ENCODE peak calls at places on chromosomes 12 and 14, in nine cellular contexts. S, O, A, Y, H, W, I, Q and U are unnamed samples.
A peak's percentile ranks its signal among the peaks of the same experiment; 100 is the strongest.

GRCh38 chr12:18805516-18806248 is 67.8 kb downstream of the CAPZA3 start:
- DNase-seq in H (no peak), Q (no peak), W (no peak), A (no peak), I (no peak), S (no peak), O (no peak), Y (no peak), U (no peak)

GRCh38 chr14:92950773-92951172 is 27.8 kb downstream of the CHGA start:
- DNase-seq in Q (no peak), S (peak; percentile 24), A (no peak), I (no peak), W (no peak), H (no peak), Y (no peak), O (no peak), U (no peak)

GRCh38 chr12:49998453-49998852 is 25.7 kb downstream of the AQP6 start:
- DNase-seq in S (no peak), Y (no peak), Q (no peak), A (no peak), I (no peak), W (no peak), H (no peak), O (no peak), U (no peak)

GRCh38 chr12:49644620-49644994 is 21.2 kb downstream of the PRPF40B start:
- DNase-seq in Q (peak; percentile 68), Y (peak; percentile 69), O (peak; percentile 58), I (peak; percentile 79), S (peak; percentile 75), A (no peak), W (peak; percentile 81), H (peak; percentile 82), U (peak; percentile 78)

GRCh38 chr12:60308366-60309000 is 712.7 kb downstream of the SLC16A7 start:
- DNase-seq in Q (no peak), A (peak; percentile 46), I (no peak), H (no peak), O (no peak), Y (no peak), S (no peak), W (no peak), U (no peak)

GRCh38 chr12:90854136-90854689 is 100.8 kb downstream of the CCER1 start:
- DNase-seq in A (no peak), H (peak; percentile 20), I (no peak), S (peak; percentile 68), W (no peak), Y (peak; percentile 32), Q (no peak), O (no peak), U (no peak)

GRCh38 chr12:89117448-89118034 is 234.8 kb downstream of the DUSP6 start:
- DNase-seq in S (no peak), Q (no peak), Y (no peak), W (no peak), I (peak; percentile 74), A (peak; percentile 86), O (no peak), H (no peak), U (no peak)

GRCh38 chr12:104693493-104693892 is 236.7 kb downstream of the CHST11 start:
- DNase-seq in O (no peak), I (no peak), A (no peak), Q (no peak), H (no peak), W (no peak), S (no peak), Y (no peak), U (no peak)

GRCh38 chr14:105177082-105177481 is 4.0 kb downstream of the NUDT14 start:
- DNase-seq in H (no peak), O (no peak), A (no peak), Q (no peak), Y (no peak), I (no peak), S (no peak), W (no peak), U (no peak)

GRCh38 chr14:41607966-41608663 is 1.4 kb downstream of the LRFN5 start:
- DNase-seq in S (peak; percentile 26), O (no peak), A (no peak), H (no peak), W (no peak), Q (no peak), I (no peak), Y (no peak), U (no peak)